ENCODE peak calls at places on chromosomes 2 and 18, in ten cellular contexts. N is pulmonary artery endothelial cell; T is GM03348; G is T follicular helper cell; D is aorta; J is kidney; L is ELR; Y is activated CD8-positive, alpha-beta T cell treated with anti-CD3 and anti-CD28 coated beads, Interleukin-2, amount 10 ng/mL, durations not matched to agents 7 days and 5 days; P is lung microvascular endothelial cell; K is iris pigment epithelial cell. W is an unnamed sample.
A peak's percentile ranks its signal among the peaks of the same experiment; 100 is the strongest.

GRCh38 chr2:25879133-25879730 is 945 bp upstream of the ASXL2 start:
- DNase-seq in Y (no peak), T (no peak), P (no peak), K (peak; percentile 78), L (peak; percentile 87), D (no peak), J (no peak), N (no peak), G (no peak), W (no peak)

GRCh38 chr2:238864207-238865014 is 16.5 kb downstream of the TWIST2 start:
- DNase-seq in N (peak; percentile 91), J (peak; percentile 93), G (no peak), K (peak; percentile 99), Y (no peak), T (peak; percentile 93), P (peak; percentile 91), L (peak; percentile 100), D (peak; percentile 93), W (no peak)

GRCh38 chr18:10726198-10727068 is 200.6 kb downstream of the NAPG start:
- DNase-seq in T (no peak), N (no peak), J (peak; percentile 76), Y (no peak), D (no peak), L (no peak), G (no peak), P (no peak), K (no peak), W (no peak)

GRCh38 chr2:15145046-15145817 is 415.9 kb downstream of the NBAS start:
- DNase-seq in N (no peak), K (no peak), L (peak; percentile 8), T (no peak), P (no peak), D (no peak), J (no peak), G (no peak), Y (no peak), W (no peak)

GRCh38 chr2:129923265-129924141 is 56.0 kb upstream of the RAB6C start:
- DNase-seq in K (peak; percentile 42), J (no peak), D (no peak), P (peak; percentile 54), T (peak; percentile 60), G (no peak), L (peak; percentile 29), Y (peak; percentile 23), N (no peak), W (peak; percentile 50)

GRCh38 chr2:233163486-233164103 is 87.9 kb upstream of the ATG16L1 start:
- DNase-seq in P (no peak), K (no peak), N (no peak), G (no peak), T (no peak), Y (no peak), D (no peak), L (no peak), J (no peak), W (no peak)

GRCh38 chr2:15800489-15801329 is 139.6 kb upstream of the MYCN start:
- DNase-seq in J (no peak), D (no peak), K (peak; percentile 32), N (no peak), L (no peak), P (no peak), G (no peak), Y (no peak), T (no peak), W (no peak)

GRCh38 chr2:44168684-44169154 is at the start of gene PPM1B:
- DNase-seq in N (no peak), D (peak; percentile 100), K (no peak), T (peak; percentile 99), P (no peak), Y (peak; percentile 100), J (peak; percentile 100), L (no peak), G (peak; percentile 100), W (peak; percentile 100)

GRCh38 chr18:68215931-68216330 is 499.0 kb downstream of the TMX3 start:
- DNase-seq in T (peak; percentile 49), K (peak; percentile 71), N (no peak), G (no peak), P (no peak), Y (no peak), J (no peak), L (peak; percentile 95), D (no peak), W (no peak)

GRCh38 chr2:102142829-102143449 is 393 bp downstream of the IL1R1 start:
- DNase-seq in P (peak; percentile 54), T (no peak), D (no peak), J (no peak), N (no peak), K (peak; percentile 70), G (no peak), L (no peak), Y (no peak), W (no peak)

GRCh38 chr2:74576151-74576755 is 21.7 kb downstream of the DOK1 start:
- DNase-seq in G (no peak), Y (no peak), T (peak; percentile 59), L (no peak), K (no peak), D (no peak), N (no peak), J (no peak), P (no peak), W (no peak)

GRCh38 chr2:67399831-67400489 is 2.8 kb downstream of the ETAA1 start:
- DNase-seq in D (no peak), L (peak; percentile 75), J (no peak), P (no peak), T (no peak), N (peak; percentile 37), K (peak; percentile 70), G (no peak), Y (no peak), W (no peak)

GRCh38 chr2:20447437-20448245 is 767 bp downstream of the RHOB start:
- DNase-seq in T (peak; percentile 62), J (peak; percentile 89), G (peak; percentile 4), D (peak; percentile 77), P (peak; percentile 68), L (peak; percentile 70), N (no peak), K (no peak), Y (no peak), W (peak; percentile 78)

GRCh38 chr2:9808334-9809063 is 34.8 kb upstream of the TAF1B start:
- DNase-seq in D (no peak), P (no peak), N (no peak), Y (no peak), J (peak; percentile 46), G (no peak), L (no peak), T (no peak), K (no peak), W (no peak)

GRCh38 chr18:36692909-36693308 is 135.9 kb downstream of the TPGS2 start:
- DNase-seq in Y (no peak), P (no peak), L (peak; percentile 73), D (no peak), G (no peak), K (no peak), T (peak; percentile 47), J (no peak), N (no peak), W (no peak)

GRCh38 chr2:168185583-168186274 is 61.7 kb downstream of the STK39 start:
- DNase-seq in L (peak; percentile 11), Y (no peak), D (no peak), J (no peak), G (no peak), K (peak; percentile 36), T (no peak), P (peak; percentile 6), N (no peak), W (no peak)

GRCh38 chr2:208565690-208566421 is 159.3 kb downstream of the PTH2R start:
- DNase-seq in Y (no peak), N (no peak), T (no peak), P (no peak), J (no peak), K (no peak), D (no peak), G (no peak), L (no peak), W (peak; percentile 14)

GRCh38 chr2:111119004-111119846 is 1.5 kb upstream of the BCL2L11 start:
- DNase-seq in D (peak; percentile 59), G (no peak), T (no peak), P (no peak), Y (peak; percentile 39), L (no peak), J (peak; percentile 78), K (peak; percentile 12), N (no peak), W (peak; percentile 62)